ENCODE peak calls at places on chromosomes 2 and 18, in five cellular contexts. J is CD8-positive, alpha-beta memory T cell; L is cardiac muscle cell; T is IMR-90; X is fibroblast of lung. F is an unnamed sample. For H3K4me1, the result is how much of the 10 kb centered on the place peaks cover.

GRCh38 chr2:178282075-178282474 is 87.8 kb downstream of the OSBPL6 start:
- DNase-seq in J (no peak), L (no peak), T (peak), X (peak), F (no peak)

GRCh38 chr2:163401481-163401880 is 334.3 kb downstream of the FIGN start:
- DNase-seq in J (no peak), L (no peak), T (peak), X (peak), F (no peak)

GRCh38 chr2:70656421-70657010 is 102.9 kb upstream of the TGFA start:
- DNase-seq in J (no peak), L (no peak), T (no peak), X (no peak), F (no peak)

GRCh38 chr2:84959494-84960156 is 11.3 kb upstream of the KCMF1 start:
- DNase-seq in J (no peak), L (no peak), T (peak), X (no peak), F (peak)

GRCh38 chr2:103459302-103459701 is 697.5 kb downstream of the TMEM182 start:
- DNase-seq in J (no peak), L (peak), T (no peak), X (no peak), F (no peak)

GRCh38 chr2:224395646-224396390 is 6.1 kb downstream of the FAM124B start:
- DNase-seq in J (no peak), L (no peak), T (no peak), X (no peak), F (no peak)

GRCh38 chr2:168915433-168916328 is 14.6 kb downstream of the G6PC2 start:
- DNase-seq in J (no peak), L (no peak), T (no peak), X (no peak), F (no peak)

GRCh38 chr2:46798998-46799698 is 116.5 kb downstream of the MCFD2 start:
- DNase-seq in J (no peak), L (no peak), T (peak), X (no peak), F (peak)

GRCh38 chr18:48889115-48889941 is 61.4 kb downstream of the SMAD7 start:
- DNase-seq in J (no peak), L (peak), T (no peak), X (peak), F (no peak)

GRCh38 chr18:11859903-11860407 is 8.7 kb downstream of the CHMP1B start:
- DNase-seq in J (no peak), L (no peak), T (peak), X (peak), F (peak)

GRCh38 chr2:145682536-145683157 is 1162.7 kb upstream of the ZEB2 start:
- DNase-seq in J (no peak), L (no peak), T (peak), X (peak), F (no peak)

DNA sequence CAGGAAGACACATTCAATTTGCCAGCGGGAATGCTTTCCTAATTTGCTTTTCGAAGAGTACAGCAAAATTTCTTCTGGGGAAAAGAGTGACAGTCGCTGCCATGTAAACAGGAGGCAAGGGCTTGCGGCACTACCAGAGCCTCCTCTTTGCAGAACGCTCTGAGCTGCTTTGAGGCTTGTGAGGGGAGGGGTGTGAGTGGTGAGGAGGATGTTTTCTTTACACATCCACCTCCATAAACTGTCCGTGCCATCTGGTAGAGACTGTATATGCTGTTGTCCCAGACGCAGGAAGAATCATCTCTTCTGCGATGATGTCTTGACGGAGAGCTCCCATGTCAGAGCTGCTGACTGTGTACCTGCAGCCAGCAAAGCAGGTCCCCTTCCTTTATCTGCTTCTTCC is 138.0 kb downstream of the SOCS6 start:
- DNase-seq in J (no peak), L (no peak), T (no peak), X (no peak), F (peak)
- H3K4me1 ChIP-seq in J (under half), L (under half), T (under half), X (under half), F (under half)

GRCh38 chr2:218226903-218227302 is 9.9 kb downstream of the ARPC2 start:
- DNase-seq in J (no peak), L (no peak), T (no peak), X (no peak), F (no peak)

GRCh38 chr2:218219934-218220333 is 2.9 kb downstream of the ARPC2 start:
- DNase-seq in J (no peak), L (no peak), T (no peak), X (no peak), F (no peak)

GRCh38 chr2:218221015-218221414 is 4.0 kb downstream of the ARPC2 start:
- DNase-seq in J (no peak), L (no peak), T (no peak), X (no peak), F (no peak)

GRCh38 chr2:218224206-218224605 is 7.2 kb downstream of the ARPC2 start:
- DNase-seq in J (no peak), L (no peak), T (peak), X (no peak), F (no peak)

GRCh38 chr2:218223046-218223445 is 6.1 kb downstream of the ARPC2 start:
- DNase-seq in J (no peak), L (no peak), T (peak), X (no peak), F (no peak)
- H3K4me1 ChIP-seq in J (half or more), L (under half), T (under half), X (under half), F (under half)

GRCh38 chr18:43534511-43534910 is 257.2 kb upstream of the SYT4 start:
- DNase-seq in J (no peak), L (no peak), T (no peak), X (peak), F (no peak)
- H3K4me1 ChIP-seq in J (under half), L (under half), T (under half), X (under half), F (under half)

GRCh38 chr18:58224425-58224750 is 180.4 kb downstream of the NEDD4L start:
- DNase-seq in J (no peak), L (no peak), T (no peak), X (no peak), F (no peak)
- H3K4me1 ChIP-seq in J (under half), L (under half), T (under half), X (under half), F (under half)

DNA sequence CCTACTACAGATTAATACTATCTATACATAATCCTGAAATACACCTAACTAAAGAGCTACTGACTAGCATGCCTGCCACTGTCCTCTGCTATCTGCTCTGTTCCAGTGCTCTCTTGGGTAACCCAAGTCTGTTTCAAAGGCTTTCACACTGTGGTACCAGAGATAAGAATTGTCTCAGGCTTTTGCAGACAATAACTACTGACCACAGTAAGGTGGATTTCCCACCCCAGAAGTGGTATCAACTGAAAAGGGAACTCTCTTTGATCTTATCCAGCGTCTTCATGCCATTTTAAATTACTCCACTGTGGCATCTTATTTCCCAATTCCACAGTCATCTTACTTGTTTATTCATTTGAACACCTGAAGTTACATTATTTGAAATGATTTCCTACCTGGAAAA is 190.2 kb downstream of the IKZF2 start:
- DNase-seq in J (no peak), L (no peak), T (no peak), X (no peak), F (no peak)
- H3K4me1 ChIP-seq in J (under half), L (under half), T (under half), X (under half), F (under half)

GRCh38 chr2:216685327-216685875 is 9.9 kb downstream of the IGFBP5 start:
- DNase-seq in J (no peak), L (no peak), T (no peak), X (no peak), F (no peak)
- H3K4me1 ChIP-seq in J (under half), L (under half), T (under half), X (half or more), F (under half)

F was measured in SJSA1.